ENCODE peak calls at places on chromosomes 3 and 15, in nine cellular contexts. Q is Peyer's patch, A is body of pancreas, X is heart left ventricle, D is esophagus muscularis mucosa, Z is testis, I is NB4, B is IMR-90, N is gastrocnemius medialis. H is an unnamed sample.

GRCh38 chr3:16467368-16467767 is 46.1 kb downstream of the RFTN1 start:
- DNase-seq in Z (no peak), X (no peak), I (no peak), A (no peak), D (no peak), N (no peak), Q (no peak), B (no peak), H (no peak)

GRCh38 chr3:133943639-133944131 is 48.0 kb upstream of the RAB6B start:
- DNase-seq in X (no peak), Q (peak; percentile 57), B (peak; percentile 98), A (peak; percentile 35), Z (peak; percentile 37), N (no peak), I (peak; percentile 92), D (no peak), H (no peak)

GRCh38 chr15:68510558-68510957 is 68.2 kb upstream of the CORO2B start:
- DNase-seq in N (no peak), I (peak; percentile 8), Z (no peak), Q (no peak), D (no peak), A (no peak), X (no peak), B (no peak), H (no peak)

GRCh38 chr3:131535131-131535530 is 32.4 kb upstream of the MRPL3 start:
- DNase-seq in Q (no peak), D (no peak), B (peak; percentile 16), N (no peak), X (no peak), Z (no peak), A (no peak), I (no peak), H (no peak)

GRCh38 chr15:62753518-62754221 is 288.9 kb upstream of the TPM1 start:
- DNase-seq in I (no peak), N (no peak), X (no peak), B (no peak), D (no peak), A (no peak), Q (no peak), Z (no peak), H (no peak)

GRCh38 chr3:143363276-143363675 is 243.7 kb downstream of the CHST2 start:
- DNase-seq in D (no peak), I (peak; percentile 68), A (no peak), B (no peak), N (no peak), Z (no peak), Q (no peak), X (no peak), H (no peak)

GRCh38 chr3:88418219-88418618 is 268.5 kb downstream of the C3orf38 start:
- DNase-seq in B (no peak), I (no peak), Z (no peak), D (no peak), X (no peak), A (no peak), Q (no peak), N (no peak), H (no peak)

GRCh38 chr15:34795267-34796081 is at the start of gene ACTC1:
- DNase-seq in I (no peak), D (no peak), Z (peak; percentile 23), N (peak; percentile 55), X (peak; percentile 84), B (peak; percentile 52), Q (no peak), A (peak; percentile 40), H (peak; percentile 41)

GRCh38 chr3:55486101-55486856 is 827 bp downstream of the WNT5A start:
- DNase-seq in X (peak; percentile 69), B (peak; percentile 79), N (peak; percentile 68), A (peak; percentile 82), Z (peak; percentile 75), Q (peak; percentile 62), I (no peak), D (no peak), H (no peak)
- TF ChIP-seq POLR2A in X (no peak), B (no peak), N (no peak), A (peak; percentile 47), Z (no peak), Q (no peak), I (no peak), D (no peak), H (no peak)

GRCh38 chr3:122793568-122794416 is at the start of gene HSPBAP1:
- DNase-seq in N (peak; percentile 96), I (peak; percentile 93), X (peak; percentile 94), B (peak; percentile 91), A (peak; percentile 94), Z (peak; percentile 97), D (peak; percentile 99), Q (peak; percentile 95), H (peak; percentile 90)
- TF ChIP-seq POLR2A in N (peak; percentile 96), I (peak; percentile 44), X (no peak), B (peak; percentile 79), A (peak; percentile 78), Z (peak; percentile 5), D (peak; percentile 71), Q (peak; percentile 68), H (no peak)

DNA sequence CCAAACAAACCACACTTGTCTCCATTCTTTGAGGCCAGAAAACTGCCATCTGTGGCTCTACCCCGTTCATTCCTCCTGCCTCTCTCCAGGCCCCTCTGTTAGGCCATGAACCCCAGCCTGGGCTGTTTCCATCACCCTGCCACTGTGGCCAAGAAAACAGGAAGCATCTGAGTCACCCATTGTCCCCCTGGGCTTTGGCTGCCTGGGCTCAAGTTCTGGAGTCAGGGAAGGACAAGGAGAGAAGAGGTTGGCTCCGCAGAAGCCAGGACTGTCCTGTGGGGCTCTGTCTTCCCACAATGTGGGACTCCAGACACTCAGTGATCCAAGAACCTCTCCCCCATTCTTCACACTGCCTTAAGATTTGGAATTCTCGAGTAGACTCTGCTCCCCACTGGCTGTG is 14.8 kb upstream of the LCTL start:
- DNase-seq in N (peak; percentile 63), B (peak; percentile 34), A (peak; percentile 8), D (no peak), X (peak; percentile 54), Z (no peak), Q (no peak), I (peak; percentile 71), H (no peak)
- TF ChIP-seq POLR2A in N (no peak), B (no peak), A (no peak), D (no peak), X (no peak), Z (no peak), Q (no peak), I (no peak), H (no peak)

GRCh38 chr15:74411686-74412085 is 22.1 kb downstream of the SEMA7A start:
- DNase-seq in D (no peak), I (no peak), X (no peak), Z (no peak), Q (no peak), B (no peak), A (no peak), N (no peak), H (peak; percentile 35)

GRCh38 chr15:74410502-74410901 is 23.3 kb downstream of the SEMA7A start:
- DNase-seq in B (no peak), A (no peak), I (no peak), X (no peak), Z (no peak), N (no peak), D (no peak), Q (no peak), H (no peak)

GRCh38 chr15:74414081-74414580 is 19.6 kb downstream of the SEMA7A start:
- DNase-seq in A (no peak), B (no peak), Z (no peak), Q (no peak), I (no peak), X (no peak), D (no peak), N (no peak), H (no peak)

GRCh38 chr15:74413350-74414080 is 20.2 kb downstream of the SEMA7A start:
- DNase-seq in B (no peak), N (no peak), I (no peak), A (no peak), D (no peak), Z (no peak), X (no peak), Q (no peak), H (no peak)

DNA sequence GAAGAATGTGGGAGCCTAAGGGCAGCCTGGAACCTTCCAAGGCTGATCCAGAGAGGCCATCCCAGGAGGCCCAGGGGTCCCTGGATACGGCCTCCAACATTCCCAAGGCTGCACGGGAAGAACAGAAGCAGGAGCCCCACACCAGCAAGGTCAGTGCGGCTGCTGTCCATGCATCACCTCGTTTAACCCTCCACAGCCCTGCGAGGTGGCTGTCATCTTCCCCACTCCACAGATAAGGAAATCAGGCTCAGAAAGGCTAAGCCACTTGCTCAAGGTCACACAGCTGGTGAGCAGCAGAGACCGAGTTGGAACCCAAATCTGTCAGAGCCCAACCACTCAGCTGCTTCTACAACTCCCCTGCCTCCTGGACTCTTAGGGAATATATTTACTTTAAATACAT is 21.6 kb downstream of the SEMA7A start:
- DNase-seq in I (no peak), D (no peak), Z (no peak), X (no peak), A (no peak), N (no peak), B (no peak), Q (no peak), H (peak; percentile 67)
- TF ChIP-seq POLR2A in I (no peak), D (no peak), Z (no peak), X (no peak), A (no peak), N (no peak), B (no peak), Q (no peak), H (no peak)

DNA sequence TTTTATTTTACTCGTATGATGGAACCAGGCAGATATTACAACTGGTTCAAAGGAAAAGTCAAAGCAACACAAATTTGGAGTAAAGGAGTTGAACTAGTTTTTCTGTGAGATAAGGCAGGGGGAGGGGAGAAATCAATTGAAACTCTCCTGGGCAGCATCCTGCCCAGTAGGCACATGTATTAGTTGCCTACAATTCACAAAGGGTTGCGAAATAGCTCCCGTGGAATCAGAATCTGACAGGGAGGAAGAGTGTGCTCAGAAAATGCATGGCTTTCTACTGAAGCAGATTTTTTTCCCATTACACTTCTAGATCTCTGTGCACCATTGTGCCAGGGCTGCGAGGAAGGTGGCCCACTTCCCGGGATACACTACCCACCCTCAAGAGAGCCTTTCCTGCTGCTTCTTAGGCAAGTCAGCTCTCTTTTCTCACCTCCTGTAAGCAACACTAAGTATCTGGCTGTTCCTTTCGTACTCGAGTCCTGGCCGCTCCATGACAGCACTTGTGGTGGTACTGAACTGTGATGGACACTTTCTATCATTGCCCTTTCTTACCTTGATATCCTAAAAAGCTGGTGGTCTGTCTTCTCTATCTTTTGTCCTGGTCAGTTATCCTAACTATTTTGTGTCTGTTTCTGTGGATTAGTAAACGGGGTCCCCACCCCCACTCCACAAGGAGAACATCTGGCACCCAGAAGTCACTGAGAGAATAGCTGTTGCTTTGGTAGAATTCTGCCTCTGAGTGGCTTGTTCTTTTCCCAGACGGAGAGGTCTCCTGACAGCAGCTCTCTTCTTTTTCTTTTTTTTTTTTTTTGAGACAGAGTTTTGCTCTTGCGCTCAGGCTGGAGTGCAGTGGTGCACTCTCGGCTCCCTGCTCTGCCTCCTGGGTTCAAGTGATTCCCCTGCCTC is 74.8 kb downstream of the RPL39L start:
- DNase-seq in X (no peak), Q (no peak), B (peak; percentile 17), Z (no peak), I (peak; percentile 62), A (peak; percentile 67), N (no peak), D (peak; percentile 45), H (no peak)
- TF ChIP-seq POLR2A in X (no peak), Q (no peak), B (no peak), Z (no peak), I (no peak), A (no peak), N (no peak), D (no peak), H (no peak)